ENCODE peak calls at places on chromosome 2, in four cellular contexts. W is K562, T is GM12878, S is H1. M is an unnamed sample.

GRCh38 chr2:150134223-150134858 is 353.1 kb downstream of the RND3 start:
- DNase-seq in T (no peak), W (no peak), S (no peak), M (no peak)

GRCh38 chr2:18045230-18045629 is 166.8 kb downstream of the KCNS3 start:
- DNase-seq in W (no peak), S (no peak), T (no peak), M (no peak)

GRCh38 chr2:199206536-199206935 is 251.2 kb downstream of the SATB2 start:
- DNase-seq in W (no peak), S (no peak), T (no peak), M (no peak)

GRCh38 chr2:53740170-53740569 is 27.4 kb upstream of the CHAC2 start:
- DNase-seq in T (no peak), W (peak; percentile 14), S (no peak), M (peak; percentile 9)

GRCh38 chr2:160582481-160583161 is 89.0 kb upstream of the RBMS1 start:
- DNase-seq in T (no peak), S (no peak), W (no peak), M (no peak)

GRCh38 chr2:65429799-65430514 is 2.4 kb downstream of the SPRED2 start:
- DNase-seq in S (no peak), W (no peak), T (no peak), M (no peak)

GRCh38 chr2:8662239-8662879 is 19.5 kb upstream of the ID2 start:
- DNase-seq in S (no peak), W (no peak), T (no peak), M (peak; percentile 57)

GRCh38 chr2:174341301-174341994 is 6.7 kb downstream of the SP9 start:
- DNase-seq in W (peak; percentile 83), T (peak; percentile 30), S (peak; percentile 97), M (peak; percentile 90)

GRCh38 chr2:20106746-20107145 is 55.3 kb upstream of the LAPTM4A start:
- DNase-seq in S (peak; percentile 94), T (no peak), W (no peak), M (no peak)

GRCh38 chr2:62382122-62382521 is 123.9 kb downstream of the TMEM17 start:
- DNase-seq in S (no peak), W (no peak), T (no peak), M (no peak)

GRCh38 chr2:12549641-12550040 is 167.1 kb upstream of the TRIB2 start:
- DNase-seq in T (no peak), S (no peak), W (no peak), M (no peak)

GRCh38 chr2:17160594-17160993 is 357.6 kb downstream of the RAD51AP2 start:
- DNase-seq in W (no peak), T (no peak), S (no peak), M (no peak)

GRCh38 chr2:43238176-43238575 is 11.8 kb upstream of the ZFP36L2 start:
- DNase-seq in T (no peak), S (no peak), W (no peak), M (no peak)
- TF ChIP-seq CHD2 in T (no peak), S (no peak), W (no peak), M (no peak)

DNA sequence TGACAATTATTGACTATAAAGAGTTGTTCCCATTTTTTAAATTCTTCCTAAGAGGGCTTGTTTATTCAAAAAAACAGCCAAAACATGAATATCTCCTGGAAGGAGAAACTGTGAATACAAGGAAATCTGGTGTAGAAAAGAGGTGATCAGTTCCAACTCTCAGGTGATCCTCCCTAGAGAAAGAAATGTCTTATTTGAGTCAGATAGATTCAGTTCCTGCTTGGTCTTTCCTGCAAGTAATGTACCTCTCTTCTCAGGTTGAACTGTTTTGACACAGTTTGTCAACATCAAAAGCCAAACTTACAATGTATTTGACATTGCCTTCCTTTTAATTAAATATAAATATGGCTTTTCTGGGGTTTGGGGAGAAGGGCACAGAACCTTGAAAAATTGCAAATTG is 567.4 kb downstream of the ARHGAP15 start:
- DNase-seq in S (no peak), W (no peak), T (no peak), M (no peak)
- TF ChIP-seq NRF1 in S (no peak), W (no peak), T (no peak), M (no peak)

DNA sequence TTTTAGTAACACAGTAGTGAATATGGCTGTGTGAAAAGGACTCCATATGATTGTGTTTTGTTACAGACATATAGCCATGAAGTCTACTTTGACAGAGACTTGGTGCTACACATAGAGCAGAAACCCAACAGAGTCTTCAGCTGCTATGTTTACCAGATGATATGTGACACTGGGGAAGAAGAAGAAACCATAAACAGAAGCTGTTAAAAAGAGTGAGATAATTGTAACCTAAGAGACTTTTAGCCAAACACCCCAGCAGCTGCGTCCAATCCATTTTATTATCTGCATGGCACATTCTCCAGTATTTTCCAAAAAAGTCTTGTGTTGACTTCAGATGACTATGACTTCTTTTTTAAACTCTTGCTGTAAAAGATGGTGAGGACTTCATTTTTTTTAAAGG is 41.4 kb upstream of the CYBRD1 start:
- DNase-seq in T (no peak), W (no peak), S (no peak), M (no peak)
- TF ChIP-seq CHD2 in T (no peak), W (no peak), S (no peak), M (no peak)

GRCh38 chr2:171451074-171451473 is 17.0 kb downstream of the DCAF17 start:
- DNase-seq in T (no peak), W (no peak), S (no peak), M (no peak)
- TF ChIP-seq NRF1 in T (no peak), W (no peak), S (no peak), M (no peak)

GRCh38 chr2:120346667-120347358 is 877 bp downstream of the INHBB start:
- DNase-seq in S (peak; percentile 63), W (no peak), T (no peak), M (peak; percentile 66)
- TF ChIP-seq CHD2 in S (no peak), W (no peak), T (no peak), M (no peak)